ENCODE peak calls at places on chromosomes 5 and 9, in five cellular contexts. One of them, this sample, is unnamed.

GRCh38 chr5:14893351-14893750 is 21.8 kb upstream of the ANKH start:
- DNase-seq in stomach: no peak
- DNase-seq in transverse colon: no peak
- DNase-seq in A549: no peak
- DNase-seq in tibial nerve: no peak
- DNase-seq in this sample: no peak

GRCh38 chr9:92978345-92978875 is 31.1 kb downstream of the FGD3 start:
- DNase-seq in stomach: no peak
- DNase-seq in transverse colon: no peak
- DNase-seq in A549: no peak
- DNase-seq in tibial nerve: no peak
- DNase-seq in this sample: no peak

GRCh38 chr5:111774525-111774924 is 17.5 kb upstream of the NREP start:
- DNase-seq in stomach: peak; percentile 50
- DNase-seq in transverse colon: peak; percentile 64
- DNase-seq in A549: no peak
- DNase-seq in tibial nerve: no peak
- DNase-seq in this sample: no peak

GRCh38 chr9:6567140-6567591 is 78.4 kb downstream of the GLDC start:
- DNase-seq in stomach: no peak
- DNase-seq in transverse colon: no peak
- DNase-seq in A549: peak; percentile 79
- DNase-seq in tibial nerve: no peak
- DNase-seq in this sample: no peak

GRCh38 chr9:137305060-137305787 is 3.2 kb upstream of the NRARP start:
- DNase-seq in stomach: peak; percentile 69
- DNase-seq in transverse colon: peak; percentile 86
- DNase-seq in A549: peak; percentile 70
- DNase-seq in tibial nerve: no peak
- DNase-seq in this sample: no peak

GRCh38 chr5:138837160-138837559 is 38.0 kb downstream of the LRRTM2 start:
- DNase-seq in stomach: no peak
- DNase-seq in transverse colon: no peak
- DNase-seq in A549: no peak
- DNase-seq in tibial nerve: no peak
- DNase-seq in this sample: no peak

GRCh38 chr9:119009253-119009652 is 360.0 kb downstream of the BRINP1 start:
- DNase-seq in stomach: no peak
- DNase-seq in transverse colon: no peak
- DNase-seq in A549: peak; percentile 16
- DNase-seq in tibial nerve: no peak
- DNase-seq in this sample: no peak

GRCh38 chr5:77282337-77283027 is 72.0 kb downstream of the PDE8B start:
- DNase-seq in stomach: no peak
- DNase-seq in transverse colon: no peak
- DNase-seq in A549: peak; percentile 23
- DNase-seq in tibial nerve: no peak
- DNase-seq in this sample: no peak

GRCh38 chr5:44935871-44936270 is 127.1 kb downstream of the MRPS30 start:
- DNase-seq in stomach: no peak
- DNase-seq in transverse colon: no peak
- DNase-seq in A549: no peak
- DNase-seq in tibial nerve: no peak
- DNase-seq in this sample: no peak

GRCh38 chr9:124270504-124271335 is 13.0 kb downstream of the NEK6 start:
- DNase-seq in stomach: peak; percentile 80
- DNase-seq in transverse colon: peak; percentile 82
- DNase-seq in A549: no peak
- DNase-seq in tibial nerve: peak; percentile 54
- DNase-seq in this sample: no peak

GRCh38 chr5:147935032-147935431 is 28.7 kb upstream of the C5orf46 start:
- DNase-seq in stomach: no peak
- DNase-seq in transverse colon: no peak
- DNase-seq in A549: peak; percentile 52
- DNase-seq in tibial nerve: peak; percentile 34
- DNase-seq in this sample: no peak

GRCh38 chr9:93247099-93247865 is 63.3 kb downstream of the WNK2 start:
- DNase-seq in stomach: no peak
- DNase-seq in transverse colon: no peak
- DNase-seq in A549: no peak
- DNase-seq in tibial nerve: no peak
- DNase-seq in this sample: no peak

GRCh38 chr5:54469655-54470054 is 14.2 kb downstream of the HSPB3 start:
- DNase-seq in stomach: no peak
- DNase-seq in transverse colon: no peak
- DNase-seq in A549: no peak
- DNase-seq in tibial nerve: no peak
- DNase-seq in this sample: no peak

GRCh38 chr9:89594811-89595550 is 9.8 kb upstream of the GADD45G start:
- DNase-seq in stomach: no peak
- DNase-seq in transverse colon: no peak
- DNase-seq in A549: no peak
- DNase-seq in tibial nerve: no peak
- DNase-seq in this sample: no peak

GRCh38 chr5:108749130-108749861 is 1.6 kb downstream of the FER start:
- DNase-seq in stomach: no peak
- DNase-seq in transverse colon: no peak
- DNase-seq in A549: peak; percentile 45
- DNase-seq in tibial nerve: no peak
- DNase-seq in this sample: peak; percentile 91

GRCh38 chr9:85914108-85914507 is 26.8 kb upstream of the NAA35 start:
- DNase-seq in stomach: no peak
- DNase-seq in transverse colon: no peak
- DNase-seq in A549: no peak
- DNase-seq in tibial nerve: no peak
- DNase-seq in this sample: no peak

GRCh38 chr9:32218100-32218767 is 166.2 kb upstream of the ACO1 start:
- DNase-seq in stomach: no peak
- DNase-seq in transverse colon: no peak
- DNase-seq in A549: no peak
- DNase-seq in tibial nerve: no peak
- DNase-seq in this sample: no peak

GRCh38 chr5:52043137-52043536 is 659.9 kb downstream of the ISL1 start:
- DNase-seq in stomach: no peak
- DNase-seq in transverse colon: no peak
- DNase-seq in A549: no peak
- DNase-seq in tibial nerve: no peak
- DNase-seq in this sample: no peak

GRCh38 chr9:110936719-110937452 is 101.4 kb downstream of the LPAR1 start:
- DNase-seq in stomach: no peak
- DNase-seq in transverse colon: no peak
- DNase-seq in A549: no peak
- DNase-seq in tibial nerve: no peak
- DNase-seq in this sample: no peak

GRCh38 chr5:1418921-1419280 is 26.3 kb downstream of the SLC6A3 start:
- DNase-seq in stomach: no peak
- DNase-seq in transverse colon: no peak
- DNase-seq in A549: no peak
- DNase-seq in tibial nerve: no peak
- DNase-seq in this sample: no peak

GRCh38 chr5:32013658-32014057 is 160.5 kb downstream of the GOLPH3 start:
- DNase-seq in stomach: no peak
- DNase-seq in transverse colon: no peak
- DNase-seq in A549: no peak
- DNase-seq in tibial nerve: no peak
- DNase-seq in this sample: peak; percentile 56

GRCh38 chr5:11072556-11072955 is 311.5 kb upstream of the DAP start:
- DNase-seq in stomach: no peak
- DNase-seq in transverse colon: no peak
- DNase-seq in A549: no peak
- DNase-seq in tibial nerve: no peak
- DNase-seq in this sample: no peak

GRCh38 chr5:41122459-41122858 is 51.3 kb upstream of the MROH2B start:
- DNase-seq in stomach: no peak
- DNase-seq in transverse colon: no peak
- DNase-seq in A549: peak; percentile 21
- DNase-seq in tibial nerve: no peak
- DNase-seq in this sample: no peak

GRCh38 chr9:5825896-5826622 is 6.9 kb downstream of the ERMP1 start:
- DNase-seq in stomach: no peak
- DNase-seq in transverse colon: no peak
- DNase-seq in A549: no peak
- DNase-seq in tibial nerve: no peak
- DNase-seq in this sample: no peak

GRCh38 chr9:103430469-103430868 is 435.3 kb downstream of the CYLC2 start:
- DNase-seq in stomach: no peak
- DNase-seq in transverse colon: no peak
- DNase-seq in A549: no peak
- DNase-seq in tibial nerve: no peak
- DNase-seq in this sample: no peak

GRCh38 chr9:21747171-21747570 is 55.3 kb upstream of the MTAP start:
- DNase-seq in stomach: no peak
- DNase-seq in transverse colon: no peak
- DNase-seq in A549: no peak
- DNase-seq in tibial nerve: no peak
- DNase-seq in this sample: no peak
- TF ChIP-seq EP300 in stomach: no peak
- TF ChIP-seq EP300 in transverse colon: no peak
- TF ChIP-seq EP300 in A549: no peak
- TF ChIP-seq EP300 in tibial nerve: peak; percentile 46
- TF ChIP-seq EP300 in this sample: no peak

DNA sequence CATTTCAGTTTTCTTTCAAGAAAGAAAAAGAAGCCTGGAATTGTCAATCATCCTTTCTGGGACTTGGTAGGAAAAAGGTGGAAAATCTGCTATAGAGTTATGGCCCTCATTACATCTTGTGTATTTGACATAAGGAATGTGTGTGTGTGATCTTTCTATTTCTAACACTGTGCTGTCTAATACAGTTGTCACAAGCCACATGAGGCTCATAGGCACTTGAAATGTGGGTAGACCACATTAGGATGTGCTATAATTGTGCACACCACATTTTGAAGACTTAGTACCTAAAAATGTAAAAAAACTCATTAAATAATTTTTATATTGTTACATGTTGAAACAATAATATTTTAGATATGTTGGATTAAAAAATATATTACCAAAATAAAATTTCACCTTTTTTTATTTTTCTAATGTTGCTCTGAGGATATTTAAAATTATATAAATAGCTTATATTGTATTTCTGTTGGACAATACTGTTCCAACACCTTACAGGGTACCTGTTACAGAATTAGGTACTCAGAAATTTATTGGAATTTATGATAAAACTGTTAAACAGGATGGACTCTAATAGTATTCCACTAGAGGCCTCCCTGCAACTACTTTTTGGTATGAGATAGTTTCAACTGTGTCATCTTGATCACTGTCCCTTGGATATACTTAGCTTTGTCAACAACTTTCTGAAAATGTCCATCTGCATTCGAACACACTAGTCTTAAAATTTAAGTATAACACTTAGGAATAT is 18.4 kb downstream of the MSANTD3 start:
- DNase-seq in stomach: no peak
- DNase-seq in transverse colon: no peak
- DNase-seq in A549: no peak
- DNase-seq in tibial nerve: no peak
- DNase-seq in this sample: no peak
- TF ChIP-seq CTCF in stomach: no peak
- TF ChIP-seq CTCF in transverse colon: no peak
- TF ChIP-seq CTCF in A549: peak; percentile 16
- TF ChIP-seq CTCF in tibial nerve: no peak
- TF ChIP-seq CTCF in this sample: no peak

GRCh38 chr5:34490501-34491250 is 165.5 kb upstream of the RAI14 start:
- DNase-seq in stomach: no peak
- DNase-seq in transverse colon: no peak
- DNase-seq in A549: no peak
- DNase-seq in tibial nerve: no peak
- DNase-seq in this sample: no peak
- H3K27ac ChIP-seq in stomach: no peak overlapping the region
- H3K27ac ChIP-seq in transverse colon: peak overlapping the region; percentile 29
- H3K27ac ChIP-seq in A549: no peak overlapping the region
- H3K27ac ChIP-seq in tibial nerve: no peak overlapping the region
- H3K27ac ChIP-seq in this sample: peak overlapping the region; percentile 56

DNA sequence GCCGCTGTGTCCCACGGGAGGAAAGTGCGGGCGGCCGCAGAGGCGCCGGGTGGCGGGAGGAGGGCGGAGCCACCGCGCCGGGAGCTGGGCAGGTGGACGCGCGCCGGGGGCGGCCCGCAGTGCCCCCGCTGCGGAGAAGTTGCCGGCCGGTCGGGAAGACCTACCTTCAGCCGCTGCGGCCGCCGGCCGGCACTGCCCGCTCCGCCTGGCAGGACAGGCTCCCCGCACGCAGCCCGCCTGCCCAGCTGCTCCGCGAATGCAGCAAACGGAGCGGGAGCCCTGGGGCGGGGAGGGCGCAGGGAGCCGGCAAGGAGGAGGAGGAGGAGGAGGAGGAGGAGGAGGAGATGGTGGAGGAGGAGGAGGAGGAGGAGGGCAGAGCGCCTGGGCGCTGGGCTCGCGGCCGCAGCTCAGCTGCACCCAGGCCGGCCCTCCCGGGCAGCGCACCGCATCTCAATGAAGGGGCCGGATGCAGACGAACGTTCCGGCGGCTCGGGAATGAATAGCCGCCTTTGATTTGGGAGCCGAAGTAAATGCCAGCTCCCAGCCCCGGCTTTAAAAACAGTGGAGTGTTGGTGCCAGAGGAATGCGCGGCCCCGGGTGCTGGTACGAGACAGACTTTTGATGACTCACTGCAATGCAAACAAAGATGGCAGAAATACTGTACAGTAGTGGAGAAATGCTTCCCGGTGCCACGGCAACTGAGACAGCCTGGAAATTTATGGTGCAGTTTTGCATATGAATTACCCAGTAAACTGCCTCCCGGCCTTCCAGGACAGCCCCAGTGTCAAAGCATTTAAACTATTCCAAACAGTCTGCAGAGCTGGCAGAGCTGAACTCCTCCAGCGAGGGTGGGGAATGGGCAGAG is 43.3 kb downstream of the NACC2 start:
- DNase-seq in stomach: peak; percentile 85
- DNase-seq in transverse colon: peak; percentile 84
- DNase-seq in A549: peak; percentile 98
- DNase-seq in tibial nerve: peak; percentile 44
- DNase-seq in this sample: peak; percentile 89
- TF ChIP-seq EP300 in stomach: no peak
- TF ChIP-seq EP300 in transverse colon: no peak
- TF ChIP-seq EP300 in A549: peak; percentile 51
- TF ChIP-seq EP300 in tibial nerve: peak; percentile 89
- TF ChIP-seq EP300 in this sample: peak; percentile 43

GRCh38 chr5:84344788-84345187 is 39.9 kb downstream of the EDIL3 start:
- DNase-seq in stomach: no peak
- DNase-seq in transverse colon: no peak
- DNase-seq in A549: no peak
- DNase-seq in tibial nerve: no peak
- DNase-seq in this sample: no peak
- TF ChIP-seq CTCF in stomach: no peak
- TF ChIP-seq CTCF in transverse colon: no peak
- TF ChIP-seq CTCF in A549: no peak
- TF ChIP-seq CTCF in tibial nerve: no peak
- TF ChIP-seq CTCF in this sample: no peak